ENCODE peak calls at places on chromosomes 1 and 21, in seven cellular contexts. Z is adrenal gland, I is kidney, G is lower lobe of right lung, O is body of pancreas, C is fibroblast of lung, Q is OCI-LY7. Y is an unnamed sample.

GRCh38 chr1:54312874-54313316 is 93.3 kb downstream of the SSBP3 start:
- DNase-seq in Z (peak; percentile 71), G (no peak), Q (no peak), C (peak; percentile 83), I (no peak), O (peak; percentile 48), Y (no peak)

GRCh38 chr1:149887456-149888159 is 11.8 kb upstream of the BOLA1 start:
- DNase-seq in I (peak; percentile 92), Z (peak; percentile 91), Q (peak; percentile 99), C (peak; percentile 99), O (peak; percentile 88), G (peak; percentile 84), Y (peak; percentile 85)

GRCh38 chr1:94274561-94274960 is 37.2 kb upstream of the ARHGAP29 start:
- DNase-seq in O (no peak), G (no peak), I (no peak), Z (no peak), C (no peak), Q (no peak), Y (no peak)

GRCh38 chr1:183278736-183279591 is 92.9 kb downstream of the LAMC2 start:
- DNase-seq in C (peak; percentile 89), G (no peak), Q (no peak), I (no peak), O (no peak), Z (no peak), Y (peak; percentile 87)

GRCh38 chr1:14549897-14550635 is 48.4 kb upstream of the KAZN start:
- DNase-seq in G (no peak), I (no peak), Q (no peak), C (no peak), O (no peak), Z (no peak), Y (no peak)

GRCh38 chr1:224223819-224224714 is 41.0 kb downstream of the DEGS1 start:
- DNase-seq in Q (no peak), O (no peak), Z (no peak), G (no peak), I (no peak), C (peak; percentile 92), Y (no peak)

GRCh38 chr1:56626546-56626945 is 18.6 kb upstream of the PRKAA2 start:
- DNase-seq in Q (no peak), G (no peak), I (no peak), C (peak; percentile 61), Z (no peak), O (no peak), Y (no peak)

GRCh38 chr1:215132156-215132555 is 49.6 kb downstream of the KCNK2 start:
- DNase-seq in G (no peak), Q (no peak), Z (no peak), O (no peak), C (peak; percentile 69), I (no peak), Y (no peak)

GRCh38 chr21:37475186-37475868 is 108.8 kb downstream of the DYRK1A start:
- DNase-seq in Z (no peak), C (no peak), O (no peak), Q (no peak), I (no peak), G (no peak), Y (no peak)

GRCh38 chr21:38995755-38996154 is 187.5 kb downstream of the PSMG1 start:
- DNase-seq in O (no peak), C (no peak), Q (no peak), G (no peak), I (peak; percentile 22), Z (no peak), Y (no peak)

GRCh38 chr1:9675393-9675792 is 23.9 kb downstream of the PIK3CD start:
- DNase-seq in G (no peak), Q (no peak), Z (no peak), C (no peak), I (no peak), O (no peak), Y (no peak)

GRCh38 chr1:54973205-54973921 is 7.1 kb upstream of the TMEM61 start:
- DNase-seq in I (peak; percentile 60), Z (peak; percentile 73), C (peak; percentile 59), Q (no peak), O (peak; percentile 51), G (no peak), Y (no peak)

GRCh38 chr1:66346873-66347272 is 187.1 kb upstream of the SGIP1 start:
- DNase-seq in I (no peak), C (no peak), O (no peak), G (no peak), Z (no peak), Q (no peak), Y (no peak)

GRCh38 chr1:1407101-1407956 is at the start of gene MRPL20:
- DNase-seq in I (peak; percentile 98), G (peak; percentile 97), C (peak; percentile 86), Q (peak; percentile 95), Z (peak; percentile 95), O (peak; percentile 94), Y (peak; percentile 48)
- TF ChIP-seq CTCF in I (no peak), G (no peak), C (no peak), Q (no peak), Z (no peak), O (no peak), Y (no peak)

GRCh38 chr1:21693732-21694131 is 24.6 kb upstream of the RAP1GAP start:
- DNase-seq in Q (no peak), G (no peak), I (no peak), O (no peak), C (peak; percentile 9), Z (no peak), Y (no peak)
- H3K4me3 ChIP-seq in Q (no peak overlapping the region), G (no peak overlapping the region), I (no peak overlapping the region), O (no peak overlapping the region), C (no peak overlapping the region), Z (no peak overlapping the region), Y (no peak overlapping the region)

GRCh38 chr1:165858928-165859845 is 31.8 kb downstream of the UCK2 start:
- DNase-seq in Q (no peak), O (no peak), G (no peak), Z (no peak), I (no peak), C (peak; percentile 40), Y (no peak)
- H3K27ac ChIP-seq in Q (no peak overlapping the region), O (no peak overlapping the region), G (no peak overlapping the region), Z (no peak overlapping the region), I (no peak overlapping the region), C (no peak overlapping the region), Y (no peak overlapping the region)

GRCh38 chr1:152042030-152042429 is 5.2 kb upstream of the S100A11 start:
- DNase-seq in I (no peak), G (no peak), Q (no peak), Z (no peak), C (no peak), O (no peak), Y (no peak)
- TF ChIP-seq CTCF in I (no peak), G (no peak), Q (no peak), Z (no peak), C (no peak), O (no peak), Y (no peak)